ENCODE peak calls at places on chromosomes 5 and 9, in five cellular contexts. One of them, this sample, is unnamed.

GRCh38 chr9:137828527-137829259 is 48.9 kb upstream of the CACNA1B start:
- DNase-seq in neural crest cell: peak; percentile 45
- DNase-seq in Daoy: peak; percentile 40
- DNase-seq in OCI-M1: peak; percentile 15
- DNase-seq in NCI-H1092 treated with DMSO at 0.1 percent for 48 hours: no peak
- DNase-seq in this sample: no peak

GRCh38 chr5:169580964-169581363 is 2.6 kb upstream of the SPDL1 start:
- DNase-seq in Daoy: no peak
- DNase-seq in OCI-M1: no peak
- DNase-seq in NCI-H1092 treated with DMSO at 0.1 percent for 48 hours: no peak
- DNase-seq in neural crest cell: no peak
- DNase-seq in this sample: no peak

GRCh38 chr9:21030389-21031035 is 928 bp downstream of the HACD4 start:
- DNase-seq in NCI-H1092 treated with DMSO at 0.1 percent for 48 hours: no peak
- DNase-seq in OCI-M1: peak; percentile 75
- DNase-seq in neural crest cell: no peak
- DNase-seq in Daoy: no peak
- DNase-seq in this sample: no peak

GRCh38 chr5:133831506-133832224 is 136.8 kb downstream of the C5orf15 start:
- DNase-seq in neural crest cell: no peak
- DNase-seq in Daoy: peak; percentile 51
- DNase-seq in OCI-M1: no peak
- DNase-seq in NCI-H1092 treated with DMSO at 0.1 percent for 48 hours: no peak
- DNase-seq in this sample: no peak

GRCh38 chr5:122421379-122422081 is 109.5 kb downstream of the SNCAIP start:
- DNase-seq in OCI-M1: peak; percentile 72
- DNase-seq in neural crest cell: no peak
- DNase-seq in NCI-H1092 treated with DMSO at 0.1 percent for 48 hours: no peak
- DNase-seq in Daoy: no peak
- DNase-seq in this sample: no peak

GRCh38 chr5:62901001-62901400 is 322.4 kb downstream of the LRRC70 start:
- DNase-seq in NCI-H1092 treated with DMSO at 0.1 percent for 48 hours: no peak
- DNase-seq in Daoy: no peak
- DNase-seq in OCI-M1: no peak
- DNase-seq in neural crest cell: no peak
- DNase-seq in this sample: no peak

GRCh38 chr5:111559680-111560079 is 47.3 kb upstream of the STARD4 start:
- DNase-seq in neural crest cell: no peak
- DNase-seq in Daoy: no peak
- DNase-seq in NCI-H1092 treated with DMSO at 0.1 percent for 48 hours: no peak
- DNase-seq in OCI-M1: no peak
- DNase-seq in this sample: no peak

GRCh38 chr9:89483592-89484474 is 14.1 kb downstream of the SEMA4D start:
- DNase-seq in OCI-M1: peak; percentile 36
- DNase-seq in NCI-H1092 treated with DMSO at 0.1 percent for 48 hours: no peak
- DNase-seq in Daoy: no peak
- DNase-seq in neural crest cell: no peak
- DNase-seq in this sample: peak; percentile 42

GRCh38 chr9:72292184-72292787 is 72.7 kb downstream of the ZFAND5 start:
- DNase-seq in neural crest cell: no peak
- DNase-seq in Daoy: peak; percentile 32
- DNase-seq in NCI-H1092 treated with DMSO at 0.1 percent for 48 hours: peak; percentile 28
- DNase-seq in OCI-M1: peak; percentile 85
- DNase-seq in this sample: no peak

GRCh38 chr9:112555844-112556482 is 69.3 kb downstream of the KIAA1958 start:
- DNase-seq in Daoy: no peak
- DNase-seq in NCI-H1092 treated with DMSO at 0.1 percent for 48 hours: no peak
- DNase-seq in OCI-M1: no peak
- DNase-seq in neural crest cell: no peak
- DNase-seq in this sample: no peak

GRCh38 chr5:139050432-139050831 is 147.7 kb downstream of the SIL1 start:
- DNase-seq in NCI-H1092 treated with DMSO at 0.1 percent for 48 hours: no peak
- DNase-seq in OCI-M1: no peak
- DNase-seq in Daoy: no peak
- DNase-seq in neural crest cell: no peak
- DNase-seq in this sample: no peak

GRCh38 chr5:94397508-94397907 is 220.9 kb downstream of the KIAA0825 start:
- DNase-seq in OCI-M1: peak; percentile 34
- DNase-seq in Daoy: no peak
- DNase-seq in neural crest cell: no peak
- DNase-seq in NCI-H1092 treated with DMSO at 0.1 percent for 48 hours: no peak
- DNase-seq in this sample: no peak